ENCODE peak calls at places on chromosomes 2 and 18, in four cellular contexts. I, B, R and K are unnamed samples.

GRCh38 chr2:79985145-79985544 is 319.4 kb downstream of the LRRTM1 start:
- DNase-seq in I (no peak), B (no peak), R (no peak), K (no peak)

GRCh38 chr2:190849774-190850173 is 30.8 kb upstream of the GLS start:
- DNase-seq in I (no peak), B (no peak), R (no peak), K (no peak)

GRCh38 chr2:49861821-49862220 is 707.5 kb upstream of the FSHR start:
- DNase-seq in I (no peak), B (peak), R (no peak), K (no peak)

GRCh38 chr2:70828914-70829824 is 6.4 kb downstream of the CD207 start:
- DNase-seq in I (no peak), B (no peak), R (no peak), K (no peak)

GRCh38 chr18:13620206-13620672 is 106.1 kb downstream of the FAM210A start:
- DNase-seq in I (no peak), B (no peak), R (no peak), K (no peak)

GRCh38 chr2:8281950-8282857 is 399.7 kb upstream of the ID2 start:
- DNase-seq in I (no peak), B (no peak), R (no peak), K (no peak)

GRCh38 chr2:9739508-9739907 is 103.8 kb upstream of the TAF1B start:
- DNase-seq in I (no peak), B (no peak), R (peak), K (peak)

GRCh38 chr2:155310589-155310988 is 612.1 kb downstream of the KCNJ3 start:
- DNase-seq in I (no peak), B (peak), R (no peak), K (no peak)

GRCh38 chr2:223846524-223846923 is 9.1 kb upstream of the AP1S3 start:
- DNase-seq in I (no peak), B (peak), R (no peak), K (no peak)

GRCh38 chr2:230668184-230668938 is 44.3 kb upstream of the CAB39 start:
- DNase-seq in I (no peak), B (no peak), R (no peak), K (peak)

GRCh38 chr2:26150243-26150642 is 22.6 kb upstream of the GAREM2 start:
- DNase-seq in I (no peak), B (no peak), R (no peak), K (no peak)

GRCh38 chr2:31711737-31712136 is 131.0 kb upstream of the SRD5A2 start:
- DNase-seq in I (no peak), B (no peak), R (no peak), K (no peak)

GRCh38 chr18:26546875-26547301 is 1.5 kb downstream of the KCTD1 start:
- DNase-seq in I (no peak), B (no peak), R (no peak), K (no peak)

GRCh38 chr2:9800975-9801723 is 42.1 kb upstream of the TAF1B start:
- DNase-seq in I (peak), B (no peak), R (no peak), K (no peak)

GRCh38 chr2:46297546-46298271 is 502 bp downstream of the EPAS1 start:
- DNase-seq in I (no peak), B (no peak), R (peak), K (peak)
- TF ChIP-seq CTCF in I (no peak), B (no peak), R (no peak), K (peak)

GRCh38 chr2:228699400-228699799 is 517.9 kb upstream of the SPHKAP start:
- DNase-seq in I (no peak), B (no peak), R (no peak), K (no peak)
- TF ChIP-seq CTCF in I (no peak), B (peak), R (no peak), K (no peak)

GRCh38 chr18:6561029-6561861 is 146.5 kb upstream of the L3MBTL4 start:
- DNase-seq in I (no peak), B (no peak), R (no peak), K (no peak)

GRCh38 chr18:6558770-6559169 is 144.1 kb upstream of the L3MBTL4 start:
- DNase-seq in I (no peak), B (no peak), R (no peak), K (no peak)

GRCh38 chr18:6553234-6553900 is 138.7 kb upstream of the L3MBTL4 start:
- DNase-seq in I (no peak), B (no peak), R (no peak), K (no peak)

GRCh38 chr18:6557470-6558245 is 142.9 kb upstream of the L3MBTL4 start:
- DNase-seq in I (no peak), B (no peak), R (no peak), K (no peak)

DNA sequence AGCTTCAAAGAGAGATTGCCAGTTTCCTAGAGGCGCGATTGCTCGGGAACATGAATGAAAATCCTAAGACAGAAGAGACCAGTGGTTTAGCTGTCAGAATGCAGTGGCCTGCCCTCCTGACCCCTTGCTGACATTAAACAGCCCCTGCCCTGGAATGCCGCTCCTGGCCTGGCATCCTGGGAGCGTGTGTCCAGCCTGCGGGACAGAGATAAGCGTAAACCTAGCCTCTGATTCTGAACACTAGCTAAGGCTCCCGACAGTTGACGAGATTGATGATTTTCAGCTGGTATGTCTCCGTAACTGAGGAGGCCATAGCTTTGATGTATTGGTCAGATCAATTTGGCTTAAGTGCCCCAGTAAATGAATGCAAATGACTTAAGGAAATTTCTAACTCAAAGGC is 142.3 kb upstream of the L3MBTL4 start:
- DNase-seq in I (no peak), B (no peak), R (no peak), K (no peak)
- TF ChIP-seq CTCF in I (no peak), B (no peak), R (no peak), K (no peak)

GRCh38 chr18:74496508-74497307 is 545 bp downstream of the CNDP2 start:
- DNase-seq in I (no peak), B (no peak), R (peak), K (no peak)
- TF ChIP-seq CTCF in I (no peak), B (no peak), R (no peak), K (no peak)